ENCODE peak calls at places on chromosomes 7 and 10, in four cellular contexts. One of them, this sample, is unnamed.

GRCh38 chr10:43824934-43825333 is 176.3 kb upstream of the ZNF32 start:
- DNase-seq in Calu3: no peak
- DNase-seq in pancreas: no peak
- DNase-seq in mucosa of descending colon: no peak
- DNase-seq in this sample: no peak

GRCh38 chr7:85823379-85823778 is 636.5 kb upstream of the SEMA3D start:
- DNase-seq in Calu3: no peak
- DNase-seq in pancreas: no peak
- DNase-seq in mucosa of descending colon: no peak
- DNase-seq in this sample: no peak

GRCh38 chr10:70549962-70550845 is 52.3 kb downstream of the PRF1 start:
- DNase-seq in Calu3: peak
- DNase-seq in pancreas: no peak
- DNase-seq in mucosa of descending colon: peak
- DNase-seq in this sample: peak

GRCh38 chr7:137091396-137091795 is 222.9 kb downstream of the CHRM2 start:
- DNase-seq in Calu3: no peak
- DNase-seq in mucosa of descending colon: no peak
- DNase-seq in pancreas: no peak
- DNase-seq in this sample: no peak

GRCh38 chr10:126235091-126235978 is 152.9 kb downstream of the ADAM12 start:
- DNase-seq in mucosa of descending colon: no peak
- DNase-seq in Calu3: no peak
- DNase-seq in pancreas: no peak
- DNase-seq in this sample: no peak

GRCh38 chr7:107164092-107164491 is 4.7 kb upstream of the HBP1 start:
- DNase-seq in mucosa of descending colon: no peak
- DNase-seq in Calu3: no peak
- DNase-seq in pancreas: no peak
- DNase-seq in this sample: no peak

GRCh38 chr10:80122110-80122710 is 10.3 kb upstream of the PLAC9 start:
- DNase-seq in Calu3: no peak
- DNase-seq in mucosa of descending colon: no peak
- DNase-seq in pancreas: no peak
- DNase-seq in this sample: no peak

GRCh38 chr10:17787087-17787942 is 21.8 kb upstream of the MRC1 start:
- DNase-seq in mucosa of descending colon: no peak
- DNase-seq in Calu3: no peak
- DNase-seq in pancreas: no peak
- DNase-seq in this sample: no peak

GRCh38 chr7:1647961-1648631 is 22.0 kb upstream of the ELFN1 start:
- DNase-seq in Calu3: no peak
- DNase-seq in mucosa of descending colon: no peak
- DNase-seq in pancreas: peak
- DNase-seq in this sample: no peak

GRCh38 chr10:53314856-53315255 is 542.3 kb upstream of the MBL2 start:
- DNase-seq in mucosa of descending colon: no peak
- DNase-seq in Calu3: peak
- DNase-seq in pancreas: no peak
- DNase-seq in this sample: no peak

GRCh38 chr7:144835668-144836544 is at the start of gene TPK1:
- DNase-seq in Calu3: peak
- DNase-seq in mucosa of descending colon: peak
- DNase-seq in pancreas: peak
- DNase-seq in this sample: peak

GRCh38 chr7:41316410-41316809 is 386.5 kb downstream of the INHBA start:
- DNase-seq in pancreas: no peak
- DNase-seq in Calu3: no peak
- DNase-seq in mucosa of descending colon: peak
- DNase-seq in this sample: no peak

GRCh38 chr7:138630059-138630610 is 71.0 kb downstream of the SVOPL start:
- DNase-seq in mucosa of descending colon: no peak
- DNase-seq in pancreas: no peak
- DNase-seq in Calu3: no peak
- DNase-seq in this sample: no peak

GRCh38 chr10:107686095-107686494 is 521.6 kb upstream of the SORCS1 start:
- DNase-seq in Calu3: no peak
- DNase-seq in mucosa of descending colon: no peak
- DNase-seq in pancreas: no peak
- DNase-seq in this sample: peak

DNA sequence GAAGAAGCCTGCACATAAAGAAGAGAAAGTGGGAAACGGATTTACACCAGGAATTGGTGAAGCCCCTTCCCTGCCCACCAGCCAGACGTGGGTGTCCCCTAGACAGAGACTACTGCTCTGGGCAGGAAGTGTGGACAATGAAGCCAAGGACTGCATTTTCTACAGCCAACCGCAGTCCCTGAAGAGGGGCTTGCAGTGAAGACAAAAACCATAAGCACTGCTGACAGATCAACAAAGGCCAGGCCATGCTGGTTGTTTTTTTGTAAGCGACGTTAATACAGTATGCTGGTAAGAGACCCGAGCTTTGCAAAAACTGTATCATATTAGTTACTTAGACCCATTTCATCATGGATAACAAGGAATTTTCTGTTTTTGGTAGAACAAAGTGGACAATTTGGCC is 163.7 kb downstream of the PARD3 start:
- DNase-seq in mucosa of descending colon: no peak
- DNase-seq in pancreas: no peak
- DNase-seq in Calu3: no peak
- DNase-seq in this sample: no peak
- TF ChIP-seq CTCF in mucosa of descending colon: no peak
- TF ChIP-seq CTCF in pancreas: no peak
- TF ChIP-seq CTCF in Calu3: no peak
- TF ChIP-seq CTCF in this sample: no peak

GRCh38 chr7:121449304-121449703 is 53.2 kb upstream of the FAM3C start:
- DNase-seq in Calu3: no peak
- DNase-seq in mucosa of descending colon: no peak
- DNase-seq in pancreas: no peak
- DNase-seq in this sample: no peak
- TF ChIP-seq CTCF in Calu3: no peak
- TF ChIP-seq CTCF in mucosa of descending colon: no peak
- TF ChIP-seq CTCF in pancreas: no peak
- TF ChIP-seq CTCF in this sample: no peak

DNA sequence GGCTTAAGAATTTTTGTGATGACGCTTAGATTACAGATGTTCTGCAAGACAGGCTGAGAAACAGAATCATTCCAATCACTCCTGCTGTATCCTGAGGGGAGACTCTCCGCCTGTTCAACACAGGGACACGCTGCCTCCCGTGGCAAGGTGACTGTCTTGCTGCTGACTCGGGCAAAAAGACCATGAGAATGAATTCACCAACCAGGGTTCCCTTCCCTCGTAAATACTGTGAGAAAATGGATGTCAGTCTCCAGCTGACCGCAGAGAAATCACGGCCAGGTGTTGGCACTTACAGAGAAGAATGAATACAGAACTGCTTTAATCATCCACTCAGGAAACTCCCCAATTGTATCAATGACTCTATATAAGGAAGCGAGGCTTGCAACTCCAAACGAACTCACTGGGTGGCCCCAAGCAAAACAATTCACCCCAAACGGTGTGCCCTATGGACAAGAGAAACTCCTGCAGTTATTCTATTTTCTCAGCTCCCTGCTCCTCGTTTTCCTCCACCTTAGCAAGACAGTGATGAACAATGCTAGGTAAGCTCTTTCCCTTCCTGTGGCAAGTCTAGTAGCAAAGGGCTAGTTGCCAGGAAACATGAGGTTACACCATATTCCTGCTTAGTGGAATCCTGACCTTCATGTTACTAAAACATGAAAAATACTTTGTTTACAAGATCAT is 22.8 kb downstream of the GNA12 start:
- DNase-seq in mucosa of descending colon: no peak
- DNase-seq in pancreas: no peak
- DNase-seq in Calu3: peak
- DNase-seq in this sample: peak
- TF ChIP-seq CTCF in mucosa of descending colon: no peak
- TF ChIP-seq CTCF in pancreas: no peak
- TF ChIP-seq CTCF in Calu3: peak
- TF ChIP-seq CTCF in this sample: no peak

DNA sequence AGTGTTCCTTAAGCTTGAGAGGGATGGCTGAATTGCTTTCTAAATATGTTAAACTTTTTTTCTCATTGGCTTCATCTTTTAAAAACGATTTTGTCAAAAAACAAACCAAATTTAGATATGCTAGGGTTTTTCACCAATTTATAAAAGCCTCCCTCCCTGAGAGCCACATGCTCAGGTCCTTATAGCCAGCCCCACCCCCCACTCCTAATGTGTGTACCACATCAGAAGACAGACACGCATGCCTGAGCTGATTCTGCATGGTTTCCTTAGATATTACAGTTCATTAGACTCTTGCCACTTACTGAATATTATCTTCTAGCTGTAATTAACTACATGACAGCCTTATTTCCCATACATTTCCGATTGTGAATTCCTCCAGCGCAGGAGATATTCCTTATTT is 2.0 kb downstream of the CUL1 start:
- DNase-seq in Calu3: peak
- DNase-seq in mucosa of descending colon: no peak
- DNase-seq in pancreas: no peak
- DNase-seq in this sample: no peak
- TF ChIP-seq CTCF in Calu3: no peak
- TF ChIP-seq CTCF in mucosa of descending colon: no peak
- TF ChIP-seq CTCF in pancreas: no peak
- TF ChIP-seq CTCF in this sample: no peak

GRCh38 chr7:56092789-56093531 is at the start of gene PHKG1:
- DNase-seq in Calu3: peak
- DNase-seq in pancreas: peak
- DNase-seq in mucosa of descending colon: peak
- DNase-seq in this sample: no peak
- TF ChIP-seq CTCF in Calu3: peak
- TF ChIP-seq CTCF in pancreas: peak
- TF ChIP-seq CTCF in mucosa of descending colon: peak
- TF ChIP-seq CTCF in this sample: no peak

GRCh38 chr7:24755096-24755495 is 2.2 kb downstream of the GSDME start:
- DNase-seq in mucosa of descending colon: no peak
- DNase-seq in Calu3: no peak
- DNase-seq in pancreas: no peak
- DNase-seq in this sample: peak
- TF ChIP-seq CTCF in mucosa of descending colon: no peak
- TF ChIP-seq CTCF in Calu3: no peak
- TF ChIP-seq CTCF in pancreas: no peak
- TF ChIP-seq CTCF in this sample: no peak

GRCh38 chr7:116307253-116307652 is 96.9 kb downstream of the TES start:
- DNase-seq in pancreas: no peak
- DNase-seq in mucosa of descending colon: no peak
- DNase-seq in Calu3: no peak
- DNase-seq in this sample: no peak
- TF ChIP-seq CTCF in pancreas: no peak
- TF ChIP-seq CTCF in mucosa of descending colon: no peak
- TF ChIP-seq CTCF in Calu3: no peak
- TF ChIP-seq CTCF in this sample: no peak

This sample was measured in GM20000.